ENCODE peak calls at places on chromosome 3, in four cellular contexts. T, F, W and Z are unnamed samples.

GRCh38 chr3:110708166-110708565 is 363.4 kb upstream of the NECTIN3 start:
- DNase-seq in T (no peak), W (no peak), F (no peak), Z (no peak)

GRCh38 chr3:184448321-184449160 is 68.7 kb downstream of the CHRD start:
- DNase-seq in W (no peak), T (no peak), F (no peak), Z (no peak)

GRCh38 chr3:127412578-127413317 is 124.9 kb upstream of the PRR20G start:
- DNase-seq in W (peak; percentile 7), F (no peak), T (no peak), Z (peak; percentile 33)

GRCh38 chr3:194032828-194033435 is 103.0 kb upstream of the HES1 start:
- DNase-seq in T (no peak), W (no peak), F (no peak), Z (no peak)

GRCh38 chr3:138213373-138214085 is 26.4 kb downstream of the ARMC8 start:
- DNase-seq in F (peak; percentile 7), W (no peak), T (no peak), Z (no peak)

GRCh38 chr3:138328341-138328740 is 1.3 kb downstream of the NME9 start:
- DNase-seq in F (peak; percentile 27), T (no peak), W (peak; percentile 27), Z (no peak)

GRCh38 chr3:131361464-131362421 is 19.8 kb upstream of the NUDT16 start:
- DNase-seq in W (no peak), F (peak; percentile 89), T (peak; percentile 37), Z (peak; percentile 95)

GRCh38 chr3:183594636-183595035 is 39.1 kb upstream of the KLHL6 start:
- DNase-seq in F (no peak), T (no peak), W (no peak), Z (no peak)

GRCh38 chr3:188397766-188398705 is 244.1 kb downstream of the LPP start:
- DNase-seq in F (no peak), T (no peak), W (no peak), Z (no peak)

GRCh38 chr3:50652709-50653108 is 22.0 kb upstream of the DOCK3 start:
- DNase-seq in W (peak; percentile 45), F (peak; percentile 51), T (peak; percentile 5), Z (peak; percentile 46)

GRCh38 chr3:41274944-41275668 is 75.8 kb downstream of the CTNNB1 start:
- DNase-seq in T (no peak), F (no peak), W (no peak), Z (no peak)

GRCh38 chr3:35639251-35640185 is at the start of gene ARPP21:
- DNase-seq in F (no peak), T (no peak), W (peak; percentile 86), Z (peak; percentile 70)

GRCh38 chr3:46709147-46709654 is 8.0 kb downstream of the TMIE start:
- DNase-seq in F (no peak), W (no peak), T (no peak), Z (no peak)

GRCh38 chr3:49802719-49803463 is at the start of gene INKA1:
- DNase-seq in T (no peak), F (peak; percentile 91), W (peak; percentile 96), Z (peak; percentile 94)

GRCh38 chr3:195260286-195260905 is 10.6 kb downstream of the XXYLT1 start:
- DNase-seq in W (peak; percentile 53), T (no peak), F (no peak), Z (peak; percentile 90)

DNA sequence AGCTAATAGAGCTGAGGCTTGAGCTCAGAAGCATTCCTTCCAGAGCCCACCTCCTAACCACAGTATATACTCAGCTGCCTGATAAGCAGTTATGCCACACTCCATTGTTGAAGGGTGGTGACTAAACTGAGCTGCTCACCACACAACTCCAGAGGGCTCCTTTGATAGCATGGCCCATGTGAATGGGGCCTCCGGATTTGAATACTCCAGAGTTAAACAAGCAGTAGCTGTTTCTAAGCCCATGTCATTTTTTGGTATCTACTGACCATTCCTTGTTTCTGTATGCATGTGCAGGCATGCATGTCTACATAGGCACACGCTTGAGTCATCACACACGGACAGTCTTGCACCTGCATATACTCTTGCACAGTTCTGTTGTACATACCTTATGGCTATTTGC is 28.9 kb downstream of the IGSF10 start:
- DNase-seq in T (no peak), F (peak; percentile 28), W (no peak), Z (no peak)
- TF ChIP-seq NRF1 in T (no peak), F (no peak), W (no peak), Z (no peak)

GRCh38 chr3:58349792-58350626 is 17.3 kb downstream of the PXK start:
- DNase-seq in F (no peak), T (peak; percentile 87), W (no peak), Z (no peak)
- TF ChIP-seq NRF1 in F (no peak), T (no peak), W (no peak), Z (no peak)

GRCh38 chr3:197212290-197212689 is 86.1 kb downstream of the DLG1 start:
- DNase-seq in F (no peak), W (no peak), T (no peak), Z (no peak)
- TF ChIP-seq NRF1 in F (no peak), W (no peak), T (no peak), Z (no peak)

DNA sequence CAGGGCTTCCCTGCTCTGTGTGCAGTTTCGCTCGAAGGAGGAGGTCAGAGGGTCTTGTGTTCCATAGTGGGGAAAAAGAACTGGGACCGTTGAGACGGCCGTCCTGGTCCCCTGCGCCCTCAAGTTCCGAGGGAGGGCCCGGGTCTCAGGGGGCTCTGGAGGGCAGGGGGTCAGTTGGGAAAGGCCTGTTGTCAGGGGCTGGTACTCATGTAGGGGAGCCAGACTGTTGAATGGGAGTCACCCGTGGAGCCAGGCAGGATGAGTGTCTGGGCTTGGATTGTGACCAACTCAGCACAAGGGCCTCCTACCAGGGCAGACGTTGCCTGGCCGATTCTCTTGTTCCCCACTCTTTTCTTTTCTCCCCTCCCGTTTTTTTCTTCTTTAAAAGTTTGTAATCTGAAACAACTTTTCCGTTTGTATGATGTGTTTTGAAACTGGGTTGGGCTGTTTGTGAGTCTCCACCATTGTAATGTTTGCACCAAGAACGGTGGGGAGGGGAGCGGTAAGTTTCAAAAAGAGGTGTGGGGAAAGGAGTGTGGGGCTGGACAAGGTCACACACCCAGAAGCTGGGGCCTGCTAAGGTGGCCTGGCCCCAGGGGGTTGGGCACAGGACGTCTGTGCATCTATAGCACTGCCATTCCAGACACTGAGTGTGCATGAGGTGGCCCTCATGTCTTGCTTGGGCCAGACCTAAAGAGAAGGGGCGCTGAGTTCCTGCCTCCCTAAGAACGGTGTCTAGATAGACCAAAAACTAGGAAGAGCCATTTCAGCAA is 1.1 kb downstream of the CMTM7 start:
- DNase-seq in T (no peak), W (peak; percentile 56), F (no peak), Z (no peak)
- TF ChIP-seq NRF1 in T (no peak), W (no peak), F (no peak), Z (no peak)

DNA sequence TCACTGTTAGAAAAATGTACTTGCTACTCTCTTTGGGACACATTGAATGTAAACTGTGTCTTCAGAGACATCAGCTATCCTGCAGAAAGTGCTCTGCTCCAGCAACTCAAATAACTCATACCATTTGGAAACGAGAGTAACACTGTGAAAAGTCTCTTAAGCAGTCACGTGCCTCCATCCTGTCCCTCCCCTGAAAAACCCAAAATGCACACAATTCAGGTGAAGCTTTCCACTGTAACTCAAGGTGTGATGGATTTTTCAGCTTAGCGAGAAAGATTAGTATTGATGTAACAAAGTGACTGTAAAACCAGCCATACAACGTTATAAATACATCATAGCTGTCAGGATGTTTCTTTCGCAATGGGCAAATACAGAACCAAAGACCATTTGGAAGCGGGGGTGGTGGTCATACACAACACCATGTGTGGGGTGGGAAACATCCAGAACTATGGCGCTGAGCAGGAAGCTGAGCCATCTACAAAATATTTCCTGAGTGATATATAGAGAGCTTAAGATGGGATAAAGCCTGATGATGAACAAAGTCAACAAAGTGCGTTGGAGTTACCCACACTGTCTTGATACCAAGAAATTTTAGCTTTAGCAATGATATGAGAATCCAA is 332.3 kb downstream of the FOXP1 start:
- DNase-seq in F (no peak), T (no peak), W (no peak), Z (no peak)
- TF ChIP-seq NRF1 in F (no peak), T (no peak), W (no peak), Z (no peak)

DNA sequence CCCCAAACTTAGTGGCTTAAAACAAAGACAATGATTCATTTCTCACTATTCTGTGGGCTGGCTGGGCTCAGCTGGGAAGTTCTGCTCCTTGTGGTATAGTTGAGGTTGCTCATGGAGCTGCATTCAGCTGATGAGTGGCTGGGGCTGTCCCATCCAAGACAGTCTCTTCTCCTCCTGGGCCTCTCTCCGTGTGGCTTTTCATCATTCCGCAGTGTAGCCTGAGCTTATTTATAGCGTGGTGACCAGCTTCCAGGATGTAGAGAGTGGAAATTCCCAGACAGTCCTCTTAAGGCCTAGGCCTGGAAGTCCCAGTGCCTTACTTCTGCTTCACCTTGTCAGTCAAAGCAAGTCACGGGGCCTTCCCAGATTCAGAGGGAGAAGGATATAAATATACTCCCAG is 136.7 kb upstream of the DAZL start:
- DNase-seq in F (no peak), W (no peak), T (no peak), Z (no peak)
- TF ChIP-seq NRF1 in F (no peak), W (no peak), T (no peak), Z (no peak)